ENCODE peak calls at places on chromosomes 6 and 20, in six cellular contexts. L, C, N, D, J and X are unnamed samples.

GRCh38 chr6:150800596-150801310 is 64.7 kb upstream of the MTHFD1L start:
- DNase-seq in L (no peak), C (peak), N (no peak), D (no peak), J (no peak), X (no peak)

GRCh38 chr6:113774122-113774835 is 82.9 kb upstream of the MARCKS start:
- DNase-seq in L (no peak), C (peak), N (no peak), D (no peak), J (no peak), X (no peak)

GRCh38 chr20:19909696-19910095 is 107.5 kb upstream of the NAA20 start:
- DNase-seq in L (peak), C (peak), N (no peak), D (no peak), J (no peak), X (peak)

GRCh38 chr6:109316909-109317308 is 65.4 kb downstream of the CD164 start:
- DNase-seq in L (no peak), C (no peak), N (no peak), D (no peak), J (no peak), X (no peak)

GRCh38 chr6:9830808-9831207 is 584.1 kb downstream of the TFAP2A start:
- DNase-seq in L (no peak), C (no peak), N (no peak), D (no peak), J (no peak), X (no peak)

GRCh38 chr6:63923139-63923739 is 287.6 kb downstream of the PHF3 start:
- DNase-seq in L (no peak), C (peak), N (no peak), D (peak), J (peak), X (no peak)

GRCh38 chr20:60116128-60116909 is 158.1 kb downstream of the CDH26 start:
- DNase-seq in L (no peak), C (no peak), N (no peak), D (no peak), J (no peak), X (peak)

GRCh38 chr20:8309638-8310037 is 177.6 kb downstream of the PLCB1 start:
- DNase-seq in L (no peak), C (peak), N (no peak), D (no peak), J (no peak), X (no peak)

GRCh38 chr6:70538364-70538763 is 28.4 kb upstream of the SDHAF4 start:
- DNase-seq in L (no peak), C (no peak), N (no peak), D (peak), J (no peak), X (no peak)

GRCh38 chr6:168293641-168294530 is 25.7 kb downstream of the DACT2 start:
- DNase-seq in L (no peak), C (no peak), N (no peak), D (no peak), J (no peak), X (no peak)

GRCh38 chr6:168928012-168928411 is 325.6 kb downstream of the THBS2 start:
- DNase-seq in L (no peak), C (no peak), N (no peak), D (no peak), J (no peak), X (no peak)

GRCh38 chr6:56719310-56719709 is 76.6 kb upstream of the DST start:
- DNase-seq in L (no peak), C (no peak), N (no peak), D (no peak), J (peak), X (no peak)

GRCh38 chr20:61251529-61252393 is at the start of gene CDH4:
- DNase-seq in L (no peak), C (peak), N (peak), D (no peak), J (peak), X (no peak)

GRCh38 chr6:9581155-9581554 is 833.7 kb downstream of the TFAP2A start:
- DNase-seq in L (no peak), C (no peak), N (no peak), D (no peak), J (no peak), X (no peak)

GRCh38 chr6:26305097-26305841 is 59.7 kb upstream of the BTN3A2 start:
- DNase-seq in L (peak), C (peak), N (no peak), D (peak), J (peak), X (peak)

GRCh38 chr6:63351995-63352586 is 32.3 kb upstream of the LGSN start:
- DNase-seq in L (peak), C (peak), N (no peak), D (peak), J (peak), X (no peak)

GRCh38 chr6:142902636-142903053 is 42.3 kb downstream of the HIVEP2 start:
- DNase-seq in L (peak), C (peak), N (no peak), D (no peak), J (peak), X (peak)

GRCh38 chr6:81145506-81145905 is 607.0 kb downstream of the TENT5A start:
- DNase-seq in L (no peak), C (no peak), N (no peak), D (no peak), J (no peak), X (no peak)

GRCh38 chr6:151209071-151209831 is 30.5 kb upstream of the AKAP12 start:
- DNase-seq in L (no peak), C (no peak), N (no peak), D (no peak), J (peak), X (no peak)

GRCh38 chr6:53492860-53493634 is 51.9 kb downstream of the GCLC start:
- DNase-seq in L (no peak), C (peak), N (no peak), D (peak), J (peak), X (no peak)

GRCh38 chr6:42781546-42781810 is 374 bp upstream of the BICRAL start:
- DNase-seq in L (no peak), C (peak), N (no peak), D (no peak), J (no peak), X (no peak)

GRCh38 chr6:118559659-118560058 is 11.6 kb downstream of the PLN start:
- DNase-seq in L (no peak), C (no peak), N (no peak), D (no peak), J (no peak), X (no peak)

GRCh38 chr6:54801669-54802068 is 44.9 kb upstream of the FAM83B start:
- DNase-seq in L (no peak), C (peak), N (no peak), D (no peak), J (peak), X (no peak)

GRCh38 chr6:56758120-56758519 is 115.4 kb upstream of the DST start:
- DNase-seq in L (no peak), C (no peak), N (no peak), D (no peak), J (peak), X (no peak)

GRCh38 chr6:160028487-160029275 is 59.8 kb downstream of the IGF2R start:
- DNase-seq in L (no peak), C (no peak), N (no peak), D (no peak), J (no peak), X (no peak)